ENCODE peak calls at places on chromosomes 3 and 15, in eight cellular contexts. O is breast epithelium, B is thoracic aorta, U is A549, R is lung, T is astrocyte, V is neuronal stem cell, G is GM23338. W is an unnamed sample.
A peak's percentile ranks its signal among the peaks of the same experiment; 100 is the strongest.

GRCh38 chr15:65595960-65596359 is 15.0 kb downstream of the INTS14 start:
- DNase-seq in B (no peak), T (no peak), G (peak; percentile 58), O (no peak), U (peak; percentile 62), R (no peak), V (no peak), W (no peak)

GRCh38 chr3:107660316-107660976 is 137.7 kb downstream of the BBX start:
- DNase-seq in U (no peak), G (no peak), B (no peak), T (no peak), R (no peak), O (no peak), V (no peak), W (no peak)

GRCh38 chr3:18369561-18370185 is 55.5 kb downstream of the SATB1 start:
- DNase-seq in U (no peak), B (no peak), V (no peak), R (no peak), O (no peak), G (no peak), T (no peak), W (no peak)

GRCh38 chr15:51227967-51228783 is 110.2 kb downstream of the CYP19A1 start:
- DNase-seq in V (no peak), U (peak; percentile 72), B (peak; percentile 52), G (peak; percentile 42), T (peak; percentile 85), O (no peak), R (no peak), W (no peak)

GRCh38 chr3:14806641-14807263 is 12.0 kb upstream of the FGD5 start:
- DNase-seq in G (no peak), R (no peak), U (no peak), T (peak; percentile 23), V (no peak), O (no peak), B (no peak), W (no peak)

GRCh38 chr3:61903931-61904657 is 342.7 kb downstream of the PTPRG start:
- DNase-seq in T (peak; percentile 37), G (no peak), V (no peak), B (no peak), O (no peak), R (no peak), U (no peak), W (no peak)

GRCh38 chr3:66394261-66395249 is 106.3 kb downstream of the LRIG1 start:
- DNase-seq in O (no peak), B (peak; percentile 58), V (no peak), R (no peak), U (no peak), G (no peak), T (peak; percentile 91), W (no peak)

GRCh38 chr15:58584789-58585461 is 153.1 kb downstream of the LIPC start:
- DNase-seq in R (no peak), G (no peak), U (no peak), O (no peak), V (no peak), T (no peak), B (no peak), W (no peak)

GRCh38 chr3:117817103-117817502 is 1107.5 kb downstream of the TUSC7 start:
- DNase-seq in R (no peak), T (no peak), U (no peak), B (no peak), O (no peak), V (no peak), G (no peak), W (no peak)

GRCh38 chr3:71132995-71133730 is 450.4 kb downstream of the FOXP1 start:
- DNase-seq in O (no peak), U (no peak), B (no peak), T (no peak), V (no peak), R (no peak), G (no peak), W (no peak)

DNA sequence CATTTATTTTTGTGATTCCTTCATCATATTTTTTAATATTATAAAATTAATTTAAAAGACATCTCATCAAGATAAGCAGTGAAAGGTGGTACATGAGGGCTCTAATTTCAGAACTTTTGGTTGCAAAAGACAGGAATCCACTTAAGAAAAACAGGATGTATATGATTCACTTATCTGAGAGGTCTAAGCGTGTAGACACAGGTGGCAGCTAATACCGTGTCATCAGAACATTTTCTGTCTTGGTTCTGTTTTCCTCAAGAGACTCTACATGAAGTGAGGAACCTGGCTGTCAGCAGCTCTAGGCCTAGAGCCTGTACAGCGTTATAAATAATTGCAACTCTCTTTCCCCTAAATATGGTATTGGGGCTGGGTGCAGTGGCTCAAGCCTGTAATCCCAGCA is 433.7 kb upstream of the NAALADL2 start:
- DNase-seq in T (no peak), R (no peak), B (no peak), V (no peak), U (no peak), G (no peak), O (no peak), W (no peak)
- H3K27ac ChIP-seq in T (no peak overlapping the region), R (no peak overlapping the region), B (no peak overlapping the region), V (no peak overlapping the region), U (no peak overlapping the region), G (no peak overlapping the region), O (no peak overlapping the region), W (no peak overlapping the region)

DNA sequence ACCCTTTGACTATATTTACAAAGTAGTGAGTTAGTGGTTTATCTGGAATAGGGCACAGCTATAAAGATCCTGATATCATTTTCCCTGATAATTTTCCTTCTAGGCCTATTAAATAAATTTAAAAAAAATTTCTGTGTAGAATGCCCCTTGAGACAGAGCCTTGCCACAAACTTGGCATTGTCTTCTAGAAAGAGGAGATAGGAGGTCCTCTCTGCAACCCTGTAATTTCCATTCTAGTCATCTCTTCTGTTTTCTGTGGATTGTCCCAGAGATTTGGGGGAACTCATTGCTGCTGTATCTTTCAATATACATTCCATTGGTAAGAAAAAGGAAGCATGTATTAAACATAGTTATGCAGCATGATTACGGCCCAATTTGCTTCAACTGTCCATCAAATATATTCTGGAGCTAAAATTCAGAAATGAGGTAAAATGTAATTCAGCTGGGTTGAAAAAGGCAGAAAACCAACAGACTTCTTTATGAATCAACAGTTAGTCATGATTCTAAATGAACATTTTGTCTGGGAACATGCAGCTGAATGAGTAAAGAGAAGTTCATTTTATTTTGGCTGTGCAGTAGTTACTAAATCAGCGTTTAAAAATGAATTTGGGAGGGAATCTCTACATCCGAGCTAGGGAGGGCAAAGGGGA is 401.1 kb downstream of the NAALADL2 start:
- DNase-seq in T (peak; percentile 81), B (no peak), O (no peak), U (no peak), V (no peak), G (no peak), R (no peak), W (no peak)
- H3K27ac ChIP-seq in T (peak overlapping the region; percentile 71), B (peak overlapping the region; percentile 13), O (no peak overlapping the region), U (no peak overlapping the region), V (no peak overlapping the region), G (no peak overlapping the region), R (no peak overlapping the region), W (no peak overlapping the region)

GRCh38 chr15:45448066-45448510 is 69.7 kb upstream of the GATM start:
- DNase-seq in B (no peak), V (no peak), O (no peak), G (no peak), R (no peak), T (no peak), U (no peak), W (no peak)
- H3K27ac ChIP-seq in B (no peak overlapping the region), V (no peak overlapping the region), O (no peak overlapping the region), G (no peak overlapping the region), R (no peak overlapping the region), T (no peak overlapping the region), U (peak overlapping the region; percentile 81), W (no peak overlapping the region)

DNA sequence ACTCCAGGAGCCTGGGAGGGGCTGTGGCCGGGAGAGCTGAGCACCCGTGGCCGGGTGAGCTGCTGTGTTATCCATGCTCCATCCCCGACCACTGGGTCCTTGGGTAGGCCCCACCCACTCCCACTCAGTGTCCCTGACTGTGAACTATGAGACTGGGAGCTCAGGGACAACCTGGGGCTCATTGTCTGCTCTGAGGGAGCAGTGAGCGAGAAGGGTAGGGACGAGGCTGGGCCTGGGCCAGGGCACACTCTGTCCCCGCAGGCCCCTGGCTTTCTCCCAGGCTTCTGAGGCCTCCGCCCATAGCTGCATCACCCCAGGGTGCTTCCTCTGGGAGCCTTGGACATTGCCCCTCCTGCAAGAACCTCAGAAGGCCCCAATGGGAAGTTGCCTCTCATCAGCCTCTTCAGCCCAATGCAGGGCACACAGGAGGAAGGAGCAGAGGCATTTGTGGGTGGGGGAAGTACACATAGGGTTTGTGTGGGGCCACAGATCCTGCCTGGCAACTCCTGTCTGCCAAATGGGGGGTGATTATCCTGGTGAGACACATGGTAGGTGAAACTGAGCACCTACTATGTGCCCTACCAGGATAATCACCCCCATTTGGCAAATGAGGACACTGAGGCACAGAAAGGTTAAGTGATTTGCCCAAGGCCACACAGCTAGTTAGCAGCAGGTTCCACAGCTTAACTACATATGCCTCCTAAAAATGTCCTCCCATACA is 2.4 kb downstream of the ANPEP start:
- DNase-seq in V (no peak), T (no peak), U (no peak), O (peak; percentile 84), G (no peak), B (no peak), R (no peak), W (no peak)
- H3K27ac ChIP-seq in V (no peak overlapping the region), T (no peak overlapping the region), U (peak overlapping the region; percentile 42), O (peak overlapping the region; percentile 90), G (no peak overlapping the region), B (no peak overlapping the region), R (no peak overlapping the region), W (peak overlapping the region; percentile 72)

GRCh38 chr3:129989391-129989790 is 14.9 kb downstream of the TRH start:
- DNase-seq in R (no peak), O (no peak), B (no peak), T (no peak), V (no peak), G (no peak), U (no peak), W (no peak)
- H3K27ac ChIP-seq in R (no peak overlapping the region), O (no peak overlapping the region), B (no peak overlapping the region), T (no peak overlapping the region), V (no peak overlapping the region), G (no peak overlapping the region), U (no peak overlapping the region), W (no peak overlapping the region)